ENCODE peak calls at places on chromosomes 6 and 20, in eight cellular contexts. M is prostate gland, H is stomach, K is GM12878, U is adrenal gland, C is heart left ventricle, O is body of pancreas, T is endothelial cell of umbilical vein. Z is an unnamed sample.

GRCh38 chr20:48624315-48625020 is 203.3 kb downstream of the PREX1 start:
- DNase-seq in M (no peak), H (no peak), K (no peak), U (no peak), C (no peak), O (no peak), T (no peak), Z (no peak)

GRCh38 chr6:21900730-21901129 is 307.2 kb downstream of the SOX4 start:
- DNase-seq in M (no peak), H (no peak), K (no peak), U (no peak), C (no peak), O (no peak), T (peak), Z (no peak)

GRCh38 chr20:25300496-25301170 is 52.7 kb downstream of the PYGB start:
- DNase-seq in M (no peak), H (no peak), K (no peak), U (no peak), C (peak), O (no peak), T (no peak), Z (no peak)

GRCh38 chr6:126396131-126396530 is 56.2 kb downstream of the CENPW start:
- DNase-seq in M (no peak), H (no peak), K (no peak), U (no peak), C (no peak), O (no peak), T (no peak), Z (no peak)

GRCh38 chr20:47241345-47241781 is 115.1 kb downstream of the ZMYND8 start:
- DNase-seq in M (no peak), H (no peak), K (no peak), U (no peak), C (peak), O (no peak), T (no peak), Z (no peak)

GRCh38 chr20:31663838-31664695 is 26.4 kb downstream of the COX4I2 start:
- DNase-seq in M (peak), H (peak), K (no peak), U (no peak), C (no peak), O (peak), T (no peak), Z (no peak)

GRCh38 chr20:48329676-48330644 is 497.8 kb downstream of the PREX1 start:
- DNase-seq in M (no peak), H (no peak), K (no peak), U (no peak), C (no peak), O (no peak), T (peak), Z (no peak)

GRCh38 chr20:50108571-50109235 is 4.2 kb downstream of the UBE2V1 start:
- DNase-seq in M (no peak), H (no peak), K (no peak), U (no peak), C (no peak), O (no peak), T (no peak), Z (no peak)

GRCh38 chr6:27795697-27796494 is 116.3 kb downstream of the OR2B2 start:
- DNase-seq in M (peak), H (no peak), K (peak), U (peak), C (no peak), O (peak), T (peak), Z (no peak)

GRCh38 chr6:144285798-144286502 is 815 bp downstream of the UTRN start:
- DNase-seq in M (peak), H (peak), K (no peak), U (peak), C (peak), O (peak), T (peak), Z (peak)

GRCh38 chr20:33963756-33964155 is 30.0 kb upstream of the RALY start:
- DNase-seq in M (no peak), H (no peak), K (no peak), U (no peak), C (no peak), O (no peak), T (no peak), Z (no peak)

GRCh38 chr20:63732118-63733095 is 4.1 kb upstream of the LIME1 start:
- DNase-seq in M (no peak), H (no peak), K (no peak), U (no peak), C (no peak), O (no peak), T (no peak), Z (no peak)
- TF ChIP-seq POLR2A in M (no peak), H (no peak), K (peak), U (no peak), C (no peak), O (no peak), T (no peak), Z (no peak)

GRCh38 chr6:167093922-167094432 is 28.9 kb upstream of the CCR6 start:
- DNase-seq in M (no peak), H (no peak), K (peak), U (no peak), C (no peak), O (no peak), T (no peak), Z (no peak)
- TF ChIP-seq POLR2A in M (no peak), H (no peak), K (peak), U (no peak), C (no peak), O (no peak), T (no peak), Z (no peak)

DNA sequence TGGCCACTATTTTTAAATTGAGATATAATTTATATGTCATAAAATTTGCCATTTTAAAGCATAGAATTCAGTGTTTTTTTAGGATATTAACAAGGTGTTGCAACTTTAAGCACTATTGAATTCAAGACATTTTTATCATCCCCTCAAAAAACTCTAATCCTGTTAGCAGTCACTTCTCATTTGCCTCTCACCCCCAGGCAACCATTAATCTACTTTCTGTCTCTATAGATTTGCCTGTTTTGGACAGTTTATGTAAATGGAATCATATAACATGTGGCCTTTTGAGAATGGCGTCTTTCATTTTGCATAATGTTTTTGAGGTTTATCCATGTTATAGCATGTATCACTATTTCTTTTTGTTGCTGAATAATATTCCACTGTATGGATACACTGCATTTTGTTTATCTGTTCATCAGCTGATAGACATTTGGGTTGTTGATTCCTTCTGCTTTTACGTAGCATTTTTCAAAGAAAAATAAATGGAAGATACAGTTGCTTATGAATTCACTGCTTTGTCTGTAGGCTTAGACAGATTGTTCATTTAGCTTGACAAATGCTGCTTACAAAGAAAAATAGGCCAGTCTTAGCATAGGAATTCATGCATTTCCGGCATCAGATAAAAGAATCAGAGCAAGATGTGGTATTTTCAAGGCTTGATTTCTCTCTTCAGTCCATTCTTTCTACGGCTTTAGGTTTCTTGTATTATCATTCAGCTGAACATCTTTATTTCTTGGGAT is 52.9 kb downstream of the STK4 start:
- DNase-seq in M (no peak), H (no peak), K (no peak), U (no peak), C (no peak), O (no peak), T (no peak), Z (no peak)
- TF ChIP-seq POLR2A in M (no peak), H (no peak), K (no peak), U (no peak), C (no peak), O (no peak), T (no peak), Z (no peak)

GRCh38 chr6:30801950-30802349 is 57.6 kb upstream of the IER3 start:
- DNase-seq in M (no peak), H (no peak), K (no peak), U (no peak), C (no peak), O (no peak), T (no peak), Z (no peak)

GRCh38 chr6:30804333-30804732 is 60.0 kb upstream of the IER3 start:
- DNase-seq in M (no peak), H (no peak), K (no peak), U (no peak), C (no peak), O (no peak), T (peak), Z (no peak)

GRCh38 chr6:30802731-30803130 is 58.4 kb upstream of the IER3 start:
- DNase-seq in M (no peak), H (no peak), K (no peak), U (no peak), C (no peak), O (no peak), T (peak), Z (no peak)

GRCh38 chr6:30810813-30811329 is 66.5 kb upstream of the IER3 start:
- DNase-seq in M (peak), H (peak), K (peak), U (no peak), C (no peak), O (no peak), T (no peak), Z (no peak)

DNA sequence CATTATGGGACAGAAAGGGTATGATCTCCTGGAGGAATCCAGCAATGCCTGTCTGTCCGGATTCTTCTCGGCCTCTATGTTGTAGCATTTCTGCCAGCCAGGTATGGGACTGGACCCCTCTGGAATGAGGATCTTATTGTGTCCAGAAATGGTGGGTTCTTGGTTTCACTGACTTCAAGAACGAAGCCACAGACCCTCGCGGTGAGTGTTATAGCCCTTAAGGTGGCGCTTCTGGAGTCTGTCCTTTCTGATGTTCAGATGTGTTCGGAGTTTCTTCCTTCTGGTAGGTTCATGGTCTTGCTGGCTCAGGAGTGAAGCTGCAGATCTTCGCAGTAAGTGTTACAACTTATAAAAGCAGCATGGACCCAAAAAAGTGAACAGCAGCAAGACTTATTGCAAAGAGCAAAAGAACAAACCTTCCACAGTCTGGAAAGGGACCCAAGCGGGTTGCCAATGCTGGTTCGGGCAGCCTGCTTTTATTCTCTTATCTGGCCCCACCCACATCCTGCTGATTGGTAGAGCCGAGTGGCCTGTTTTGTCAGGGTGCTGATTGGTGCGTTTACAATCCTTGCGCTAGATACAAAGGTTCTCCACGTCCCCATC is 62.3 kb upstream of the IER3 start:
- DNase-seq in M (no peak), H (no peak), K (no peak), U (no peak), C (no peak), O (no peak), T (no peak), Z (no peak)
- TF ChIP-seq POLR2A in M (no peak), H (no peak), K (no peak), U (no peak), C (no peak), O (no peak), T (no peak), Z (no peak)

GRCh38 chr6:51598171-51598570 is 489.2 kb downstream of the PKHD1 start:
- DNase-seq in M (no peak), H (no peak), K (no peak), U (no peak), C (no peak), O (no peak), T (no peak), Z (no peak)
- TF ChIP-seq POLR2A in M (no peak), H (no peak), K (no peak), U (no peak), C (no peak), O (no peak), T (no peak), Z (no peak)

Z was measured in H54.